ENCODE peak calls at places on chromosomes 3 and 15, in six cellular contexts. B, X, Q, S, Y and T are unnamed samples.

GRCh38 chr3:71425491-71426071 is 157.9 kb downstream of the FOXP1 start:
- DNase-seq in B (no peak), X (no peak), Q (peak; percentile 97), S (no peak), Y (no peak), T (no peak)

GRCh38 chr3:8845641-8846040 is 76.2 kb upstream of the OXTR start:
- DNase-seq in B (no peak), X (no peak), Q (no peak), S (no peak), Y (no peak), T (no peak)

GRCh38 chr15:49421991-49422390 is 1.1 kb upstream of the FGF7 start:
- DNase-seq in B (peak; percentile 35), X (peak; percentile 33), Q (peak; percentile 76), S (peak; percentile 56), Y (peak; percentile 24), T (no peak)

GRCh38 chr3:101803152-101803782 is 24.3 kb downstream of the NXPE3 start:
- DNase-seq in B (peak; percentile 34), X (peak; percentile 54), Q (peak; percentile 68), S (no peak), Y (no peak), T (no peak)

GRCh38 chr3:171103185-171103584 is 76.7 kb upstream of the SLC2A2 start:
- DNase-seq in B (no peak), X (no peak), Q (no peak), S (no peak), Y (no peak), T (no peak)

GRCh38 chr3:59818033-59818936 is 768.5 kb upstream of the CFAP20DC start:
- DNase-seq in B (no peak), X (peak; percentile 4), Q (peak; percentile 98), S (peak; percentile 79), Y (peak; percentile 82), T (no peak)

GRCh38 chr3:71489315-71489761 is 94.2 kb downstream of the FOXP1 start:
- DNase-seq in B (no peak), X (no peak), Q (no peak), S (no peak), Y (no peak), T (no peak)

GRCh38 chr3:13063225-13063624 is 10.0 kb downstream of the IQSEC1 start:
- DNase-seq in B (no peak), X (no peak), Q (no peak), S (no peak), Y (no peak), T (no peak)

GRCh38 chr15:67922971-67923646 is 83.3 kb upstream of the RNU6-1 start:
- DNase-seq in B (no peak), X (peak; percentile 39), Q (no peak), S (no peak), Y (no peak), T (no peak)

GRCh38 chr15:66251790-66252355 is 1.7 kb downstream of the MEGF11 start:
- DNase-seq in B (peak; percentile 8), X (no peak), Q (no peak), S (no peak), Y (no peak), T (no peak)

GRCh38 chr15:60155661-60156060 is 151.6 kb downstream of the FOXB1 start:
- DNase-seq in B (no peak), X (no peak), Q (peak; percentile 50), S (no peak), Y (no peak), T (no peak)

GRCh38 chr15:71962537-71962936 is 152.2 kb downstream of the NR2E3 start:
- DNase-seq in B (no peak), X (no peak), Q (no peak), S (no peak), Y (no peak), T (no peak)

GRCh38 chr3:147383617-147384016 is 22.7 kb downstream of the ZIC4 start:
- DNase-seq in B (no peak), X (no peak), Q (no peak), S (no peak), Y (no peak), T (no peak)

GRCh38 chr15:27757050-27757449 is 342.1 kb downstream of the OCA2 start:
- DNase-seq in B (no peak), X (no peak), Q (no peak), S (no peak), Y (no peak), T (no peak)

GRCh38 chr3:20080956-20081554 is 40.8 kb downstream of the KAT2B start:
- DNase-seq in B (no peak), X (no peak), Q (no peak), S (no peak), Y (peak; percentile 80), T (no peak)

GRCh38 chr15:75687486-75688277 is 25.0 kb downstream of the CSPG4 start:
- DNase-seq in B (no peak), X (no peak), Q (no peak), S (no peak), Y (no peak), T (no peak)

GRCh38 chr3:193732391-193732790 is 139.4 kb downstream of the OPA1 start:
- DNase-seq in B (no peak), X (no peak), Q (peak; percentile 79), S (peak; percentile 3), Y (no peak), T (no peak)

GRCh38 chr3:74613060-74613459 is 1.4 kb downstream of the CNTN3 start:
- DNase-seq in B (no peak), X (no peak), Q (no peak), S (no peak), Y (no peak), T (no peak)

GRCh38 chr15:79130535-79131130 is 40.1 kb upstream of the RASGRF1 start:
- DNase-seq in B (no peak), X (peak; percentile 26), Q (no peak), S (no peak), Y (no peak), T (no peak)

GRCh38 chr15:89936051-89936792 is 23.5 kb upstream of the ARPIN start:
- DNase-seq in B (no peak), X (no peak), Q (no peak), S (no peak), Y (no peak), T (no peak)

GRCh38 chr3:129651316-129652202 is 45.1 kb upstream of the PLXND1 start:
- DNase-seq in B (no peak), X (no peak), Q (peak; percentile 89), S (peak; percentile 51), Y (no peak), T (no peak)

GRCh38 chr15:92949604-92950249 is 49.6 kb downstream of the CHD2 start:
- DNase-seq in B (no peak), X (no peak), Q (no peak), S (no peak), Y (no peak), T (no peak)

GRCh38 chr15:58407786-58408185 is 24.0 kb upstream of the LIPC start:
- DNase-seq in B (no peak), X (no peak), Q (no peak), S (no peak), Y (no peak), T (no peak)

DNA sequence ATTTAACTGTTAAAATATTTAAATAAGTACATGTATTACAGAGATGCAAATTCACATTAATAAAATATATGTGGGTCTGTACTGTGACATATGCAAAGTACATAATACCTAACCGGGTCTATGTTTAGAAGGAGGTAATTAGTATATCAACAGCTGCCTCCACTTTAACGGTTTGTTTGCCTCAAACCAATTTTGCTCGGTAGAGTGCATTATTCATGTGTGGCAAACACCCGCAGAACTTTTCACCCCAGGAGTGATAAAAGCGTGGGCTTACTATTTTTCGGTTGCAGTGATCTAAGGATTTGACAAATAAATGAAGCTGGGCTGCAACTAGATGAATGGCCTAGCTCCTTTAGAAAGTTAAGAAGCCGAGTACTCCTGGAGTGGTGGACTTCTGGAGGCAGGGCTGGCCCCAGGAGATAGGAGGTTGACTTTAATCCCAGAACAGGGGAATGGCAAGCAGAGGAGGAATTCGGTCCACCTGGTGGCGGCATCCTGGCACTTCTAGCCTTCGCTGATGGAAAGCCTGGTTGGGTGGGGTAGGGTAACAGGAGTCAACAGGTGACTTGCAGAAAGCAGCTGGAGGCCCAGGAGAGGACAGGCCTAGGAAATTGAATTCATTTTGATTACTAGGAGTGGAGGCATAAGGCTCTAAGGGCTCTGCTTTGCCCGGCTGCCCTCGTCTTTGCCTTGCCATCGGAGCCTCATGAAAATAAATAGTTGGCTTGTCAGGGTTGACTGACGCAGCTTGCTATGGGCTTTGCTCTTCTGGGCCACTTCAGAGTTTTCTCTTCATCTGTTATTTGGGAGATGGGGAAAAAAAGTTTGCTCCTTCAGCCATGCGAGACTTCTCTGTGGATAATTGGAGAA is 2.4 kb downstream of the SLCO3A1 start:
- DNase-seq in B (no peak), X (peak; percentile 15), Q (no peak), S (no peak), Y (no peak), T (no peak)
- TF ChIP-seq CTCF in B (peak; percentile 58), X (no peak), Q (peak; percentile 24), S (no peak), Y (peak; percentile 34), T (no peak)

GRCh38 chr15:85318048-85318731 is 62.2 kb upstream of the AKAP13 start:
- DNase-seq in B (no peak), X (no peak), Q (peak; percentile 97), S (peak; percentile 69), Y (no peak), T (no peak)
- TF ChIP-seq CTCF in B (peak; percentile 35), X (no peak), Q (peak; percentile 22), S (peak; percentile 9), Y (no peak), T (no peak)

GRCh38 chr3:111650378-111651275 is 55.5 kb upstream of the ZBED2 start:
- DNase-seq in B (no peak), X (no peak), Q (no peak), S (no peak), Y (no peak), T (no peak)
- TF ChIP-seq CTCF in B (no peak), X (no peak), Q (no peak), S (no peak), Y (no peak), T (no peak)

GRCh38 chr3:51975857-51976549 is 1.1 kb downstream of the ABHD14A start:
- DNase-seq in B (peak; percentile 66), X (peak; percentile 68), Q (peak; percentile 81), S (no peak), Y (peak; percentile 76), T (no peak)
- TF ChIP-seq CTCF in B (peak; percentile 19), X (peak; percentile 38), Q (no peak), S (peak; percentile 17), Y (peak; percentile 7), T (peak; percentile 16)

GRCh38 chr3:48446425-48447193 is at the start of gene ATRIP:
- DNase-seq in B (peak; percentile 90), X (peak; percentile 89), Q (peak; percentile 89), S (no peak), Y (peak; percentile 92), T (no peak)
- TF ChIP-seq CTCF in B (no peak), X (no peak), Q (no peak), S (no peak), Y (no peak), T (no peak)